ENCODE peak calls at places on chromosomes 4 and X, in four cellular contexts. W, L, U and X are unnamed samples.

GRCh38 chr4:88526221-88526815 is 2.7 kb upstream of the PYURF start:
- DNase-seq in W (no peak), L (peak; percentile 44), U (no peak), X (no peak)

GRCh38 chr4:106369456-106370060 is 980 bp upstream of the GIMD1 start:
- DNase-seq in W (no peak), L (peak; percentile 74), U (no peak), X (peak; percentile 11)

GRCh38 chr4:88146891-88147290 is 11.5 kb downstream of the ABCG2 start:
- DNase-seq in W (no peak), L (no peak), U (no peak), X (no peak)

GRCh38 chrX:130758072-130758471 is 144.9 kb downstream of the ENOX2 start:
- DNase-seq in W (no peak), L (no peak), U (no peak), X (no peak)

GRCh38 chrX:118356154-118356701 is 10.3 kb downstream of the WDR44 start:
- DNase-seq in W (no peak), L (no peak), U (no peak), X (no peak)

GRCh38 chr4:92304073-92304472 is 307 bp downstream of the GRID2 start:
- DNase-seq in W (no peak), L (no peak), U (no peak), X (peak; percentile 1)

GRCh38 chr4:138188406-138189084 is 53.6 kb downstream of the SLC7A11 start:
- DNase-seq in W (no peak), L (peak; percentile 93), U (no peak), X (no peak)

GRCh38 chr4:43048570-43048969 is 156.1 kb downstream of the GRXCR1 start:
- DNase-seq in W (no peak), L (peak; percentile 8), U (no peak), X (no peak)

GRCh38 chr4:83932996-83933395 is 397.1 kb downstream of the GPAT3 start:
- DNase-seq in W (no peak), L (peak; percentile 32), U (no peak), X (no peak)

GRCh38 chr4:132240094-132240493 is 909.0 kb upstream of the PCDH10 start:
- DNase-seq in W (no peak), L (no peak), U (no peak), X (no peak)

GRCh38 chrX:49884290-49884862 is 5.1 kb downstream of the USP27X start:
- DNase-seq in W (peak; percentile 3), L (peak; percentile 39), U (peak; percentile 56), X (peak; percentile 52)

GRCh38 chrX:129777218-129777768 is 2.5 kb upstream of the SASH3 start:
- DNase-seq in W (no peak), L (peak; percentile 10), U (peak; percentile 31), X (no peak)

GRCh38 chr4:13701937-13702446 is 74.5 kb upstream of the BOD1L1 start:
- DNase-seq in W (no peak), L (peak; percentile 81), U (no peak), X (peak; percentile 43)

GRCh38 chr4:187268940-187269339 is 545.3 kb upstream of the FAT1 start:
- DNase-seq in W (no peak), L (peak; percentile 90), U (no peak), X (no peak)

GRCh38 chr4:15677507-15677988 is 4.1 kb upstream of the FAM200B start:
- DNase-seq in W (no peak), L (peak; percentile 99), U (no peak), X (peak; percentile 69)

GRCh38 chrX:120504569-120504968 is 35.5 kb upstream of the LAMP2 start:
- DNase-seq in W (no peak), L (peak; percentile 83), U (no peak), X (no peak)

GRCh38 chr4:74023709-74024108 is 14.8 kb downstream of the CXCL3 start:
- DNase-seq in W (no peak), L (no peak), U (no peak), X (no peak)

GRCh38 chr4:73142995-73143547 is 73.6 kb upstream of the COX18 start:
- DNase-seq in W (no peak), L (peak; percentile 10), U (no peak), X (no peak)

GRCh38 chrX:112830540-112830939 is 10.1 kb downstream of the AMOT start:
- DNase-seq in W (no peak), L (peak; percentile 7), U (no peak), X (no peak)

GRCh38 chr4:16686195-16686594 is 212.2 kb downstream of the LDB2 start:
- DNase-seq in W (no peak), L (peak; percentile 0), U (no peak), X (peak; percentile 27)

GRCh38 chr4:163173713-163174112 is 7.0 kb upstream of the NAF1 start:
- DNase-seq in W (no peak), L (no peak), U (no peak), X (no peak)

GRCh38 chr4:53185853-53186590 is 179.8 kb downstream of the SCFD2 start:
- DNase-seq in W (no peak), L (no peak), U (no peak), X (no peak)

GRCh38 chrX:155263854-155264628 is at the start of gene RAB39B:
- DNase-seq in W (peak; percentile 90), L (peak; percentile 50), U (peak; percentile 39), X (peak; percentile 68)

GRCh38 chr4:3045500-3045850 is 28.9 kb downstream of the HTT-AS start:
- DNase-seq in W (no peak), L (peak; percentile 16), U (peak; percentile 46), X (peak; percentile 66)

GRCh38 chr4:71404049-71404448 is 65.2 kb downstream of the SLC4A4 start:
- DNase-seq in W (no peak), L (peak; percentile 21), U (no peak), X (no peak)

GRCh38 chr4:108359936-108360681 is 191.4 kb upstream of the LEF1 start:
- DNase-seq in W (no peak), L (no peak), U (no peak), X (no peak)

GRCh38 chr4:1792832-1793495 is at the start of gene FGFR3:
- DNase-seq in W (no peak), L (no peak), U (peak; percentile 33), X (peak; percentile 63)

GRCh38 chrX:151359341-151359740 is 37.7 kb upstream of the VMA21 start:
- DNase-seq in W (no peak), L (no peak), U (no peak), X (no peak)

GRCh38 chr4:159400782-159401712 is 298.2 kb downstream of the RAPGEF2 start:
- DNase-seq in W (no peak), L (no peak), U (no peak), X (no peak)

GRCh38 chrX:9352683-9353430 is 112.0 kb upstream of the TBL1X start:
- DNase-seq in W (no peak), L (no peak), U (no peak), X (no peak)

GRCh38 chrX:149877636-149878035 is 3.3 kb upstream of the MAGEA8 start:
- DNase-seq in W (no peak), L (peak; percentile 65), U (no peak), X (peak; percentile 41)

GRCh38 chr4:148095346-148095923 is 346.8 kb downstream of the NR3C2 start:
- DNase-seq in W (no peak), L (no peak), U (no peak), X (no peak)

GRCh38 chrX:44344687-44345086 is 1.2 kb upstream of the EFHC2 start:
- DNase-seq in W (no peak), L (no peak), U (no peak), X (no peak)